ENCODE peak calls at places on chromosomes 1 and 21, in five cellular contexts. U is mucosa of descending colon, M is NCI-H1930, B is NCI-H1694 treated with DMSO at 0.1 percent for 48 hours, O is ecto neural progenitor cell. R is an unnamed sample.

GRCh38 chr1:109522026-109522425 is 12.5 kb upstream of the AMIGO1 start:
- DNase-seq in U (no peak), M (no peak), B (no peak), O (no peak), R (no peak)

GRCh38 chr1:216325946-216326345 is 97.3 kb downstream of the USH2A start:
- DNase-seq in U (no peak), M (no peak), B (no peak), O (no peak), R (no peak)

GRCh38 chr1:183070923-183071618 is 47.9 kb downstream of the LAMC1 start:
- DNase-seq in U (no peak), M (no peak), B (no peak), O (no peak), R (no peak)

GRCh38 chr1:195520757-195521156 is 1087.5 kb downstream of the KCNT2 start:
- DNase-seq in U (no peak), M (no peak), B (no peak), O (no peak), R (no peak)

GRCh38 chr1:7407547-7407895 is 363.6 kb upstream of the VAMP3 start:
- DNase-seq in U (no peak), M (no peak), B (no peak), O (peak), R (no peak)

GRCh38 chr1:107076846-107077245 is 20.4 kb downstream of the PRMT6 start:
- DNase-seq in U (no peak), M (no peak), B (no peak), O (no peak), R (no peak)

GRCh38 chr21:45408271-45408791 is 3.4 kb downstream of the COL18A1 start:
- DNase-seq in U (peak), M (no peak), B (no peak), O (no peak), R (no peak)

GRCh38 chr21:38797470-38797869 is 8.3 kb upstream of the ETS2 start:
- DNase-seq in U (peak), M (no peak), B (no peak), O (no peak), R (no peak)

GRCh38 chr1:38178236-38178635 is 131.6 kb upstream of the POU3F1 start:
- DNase-seq in U (no peak), M (no peak), B (no peak), O (no peak), R (no peak)

GRCh38 chr1:167916766-167917511 is 3.0 kb upstream of the ADCY10 start:
- DNase-seq in U (no peak), M (no peak), B (no peak), O (no peak), R (no peak)

GRCh38 chr1:204923626-204924012 is 53.0 kb downstream of the NFASC start:
- DNase-seq in U (no peak), M (no peak), B (no peak), O (no peak), R (no peak)

GRCh38 chr1:109379422-109379821 is 18.3 kb downstream of the SORT1 start:
- DNase-seq in U (no peak), M (no peak), B (no peak), O (no peak), R (no peak)